ENCODE peak calls at places on chromosome 15, in six cellular contexts. One of them, this sample, is unnamed.

GRCh38 chr15:85154061-85154460 is 172.4 kb downstream of the PDE8A start:
- DNase-seq in HL-60: no peak
- DNase-seq in epithelial cell of proximal tubule: no peak
- DNase-seq in stomach: no peak
- DNase-seq in astrocyte of the spinal cord: no peak
- DNase-seq in fibroblast of lung: no peak
- DNase-seq in this sample: no peak

GRCh38 chr15:44537728-44538240 is 837 bp downstream of the EIF3J start:
- DNase-seq in HL-60: no peak
- DNase-seq in epithelial cell of proximal tubule: no peak
- DNase-seq in stomach: no peak
- DNase-seq in astrocyte of the spinal cord: peak
- DNase-seq in fibroblast of lung: peak
- DNase-seq in this sample: no peak

GRCh38 chr15:96072821-96073220 is 257.7 kb upstream of the NR2F2 start:
- DNase-seq in HL-60: no peak
- DNase-seq in epithelial cell of proximal tubule: no peak
- DNase-seq in stomach: no peak
- DNase-seq in astrocyte of the spinal cord: no peak
- DNase-seq in fibroblast of lung: no peak
- DNase-seq in this sample: no peak

GRCh38 chr15:34252545-34252944 is 27.7 kb downstream of the EMC4 start:
- DNase-seq in HL-60: no peak
- DNase-seq in epithelial cell of proximal tubule: no peak
- DNase-seq in stomach: no peak
- DNase-seq in astrocyte of the spinal cord: no peak
- DNase-seq in fibroblast of lung: no peak
- DNase-seq in this sample: no peak

GRCh38 chr15:80609512-80609946 is 85.6 kb upstream of the ABHD17C start:
- DNase-seq in HL-60: no peak
- DNase-seq in epithelial cell of proximal tubule: no peak
- DNase-seq in stomach: no peak
- DNase-seq in astrocyte of the spinal cord: no peak
- DNase-seq in fibroblast of lung: peak
- DNase-seq in this sample: no peak

GRCh38 chr15:20345401-20345958 is 196.1 kb downstream of the GOLGA6L6 start:
- DNase-seq in HL-60: no peak
- DNase-seq in epithelial cell of proximal tubule: no peak
- DNase-seq in stomach: no peak
- DNase-seq in astrocyte of the spinal cord: no peak
- DNase-seq in fibroblast of lung: no peak
- DNase-seq in this sample: no peak

GRCh38 chr15:31367021-31367729 is 40.5 kb downstream of the KLF13 start:
- DNase-seq in HL-60: no peak
- DNase-seq in epithelial cell of proximal tubule: no peak
- DNase-seq in stomach: no peak
- DNase-seq in astrocyte of the spinal cord: no peak
- DNase-seq in fibroblast of lung: no peak
- DNase-seq in this sample: no peak

GRCh38 chr15:60635507-60636352 is 156.8 kb upstream of the ICE2 start:
- DNase-seq in HL-60: no peak
- DNase-seq in epithelial cell of proximal tubule: no peak
- DNase-seq in stomach: no peak
- DNase-seq in astrocyte of the spinal cord: no peak
- DNase-seq in fibroblast of lung: no peak
- DNase-seq in this sample: peak

GRCh38 chr15:88982946-88983342 is 69.8 kb upstream of the MFGE8 start:
- DNase-seq in HL-60: no peak
- DNase-seq in epithelial cell of proximal tubule: no peak
- DNase-seq in stomach: no peak
- DNase-seq in astrocyte of the spinal cord: no peak
- DNase-seq in fibroblast of lung: no peak
- DNase-seq in this sample: no peak

GRCh38 chr15:68235022-68235421 is 5.5 kb upstream of the CLN6 start:
- DNase-seq in HL-60: no peak
- DNase-seq in epithelial cell of proximal tubule: no peak
- DNase-seq in stomach: no peak
- DNase-seq in astrocyte of the spinal cord: no peak
- DNase-seq in fibroblast of lung: no peak
- DNase-seq in this sample: no peak

GRCh38 chr15:89130194-89130593 is 41.9 kb downstream of the ABHD2 start:
- DNase-seq in HL-60: no peak
- DNase-seq in epithelial cell of proximal tubule: no peak
- DNase-seq in stomach: no peak
- DNase-seq in astrocyte of the spinal cord: no peak
- DNase-seq in fibroblast of lung: no peak
- DNase-seq in this sample: no peak

GRCh38 chr15:90594297-90594696 is 64.6 kb downstream of the CRTC3 start:
- DNase-seq in HL-60: no peak
- DNase-seq in epithelial cell of proximal tubule: peak
- DNase-seq in stomach: peak
- DNase-seq in astrocyte of the spinal cord: no peak
- DNase-seq in fibroblast of lung: peak
- DNase-seq in this sample: no peak
- H3K4me3 ChIP-seq in HL-60: no peak
- H3K4me3 ChIP-seq in epithelial cell of proximal tubule: no peak
- H3K4me3 ChIP-seq in stomach: no peak
- H3K4me3 ChIP-seq in astrocyte of the spinal cord: no peak
- H3K4me3 ChIP-seq in fibroblast of lung: no peak
- H3K4me3 ChIP-seq in this sample: peak

DNA sequence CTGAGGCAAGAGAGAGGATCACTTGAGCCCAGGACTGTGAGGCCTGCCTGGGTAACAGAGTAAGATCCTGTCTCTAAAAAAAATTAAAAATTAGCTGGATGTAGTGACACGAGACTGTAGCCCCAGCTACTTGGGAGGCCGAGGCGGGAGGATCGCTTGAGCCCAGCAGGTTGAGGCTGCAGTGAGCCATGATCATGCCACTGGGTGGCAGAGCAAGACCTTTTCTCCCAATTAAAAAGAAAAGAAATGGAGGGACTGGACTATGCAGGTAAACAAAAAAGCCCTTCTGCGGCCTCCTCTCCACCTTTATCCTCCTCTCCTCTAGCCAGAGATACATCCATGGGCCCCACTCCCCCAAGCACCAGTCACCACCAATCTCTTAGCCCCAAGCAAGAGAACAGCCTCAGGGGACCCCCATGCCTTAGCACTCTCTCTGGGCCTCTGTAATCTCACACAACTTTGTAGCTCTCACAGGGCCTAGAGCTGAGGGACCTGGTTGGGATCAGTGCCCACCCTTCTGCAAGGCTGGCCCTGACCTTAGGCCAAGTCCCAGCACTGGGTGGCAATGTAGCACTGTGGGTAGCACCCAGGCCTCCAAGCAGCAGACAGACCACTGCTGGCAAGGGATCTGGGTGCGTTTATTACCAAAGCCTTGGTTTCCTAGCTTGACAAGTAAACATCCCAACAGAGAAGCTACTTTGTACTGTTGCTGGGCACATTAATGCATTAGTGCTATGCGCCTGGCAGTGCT is 43.4 kb downstream of the FAM174B start:
- DNase-seq in HL-60: no peak
- DNase-seq in epithelial cell of proximal tubule: no peak
- DNase-seq in stomach: no peak
- DNase-seq in astrocyte of the spinal cord: no peak
- DNase-seq in fibroblast of lung: peak
- DNase-seq in this sample: no peak
- TF ChIP-seq CTCF in HL-60: no peak
- TF ChIP-seq CTCF in epithelial cell of proximal tubule: no peak
- TF ChIP-seq CTCF in stomach: no peak
- TF ChIP-seq CTCF in astrocyte of the spinal cord: no peak
- TF ChIP-seq CTCF in fibroblast of lung: no peak
- TF ChIP-seq CTCF in this sample: peak

GRCh38 chr15:94023520-94023919 is 207.8 kb upstream of the MCTP2 start:
- DNase-seq in HL-60: no peak
- DNase-seq in epithelial cell of proximal tubule: no peak
- DNase-seq in stomach: no peak
- DNase-seq in astrocyte of the spinal cord: no peak
- DNase-seq in fibroblast of lung: no peak
- DNase-seq in this sample: no peak
- H3K4me3 ChIP-seq in HL-60: no peak
- H3K4me3 ChIP-seq in epithelial cell of proximal tubule: no peak
- H3K4me3 ChIP-seq in stomach: no peak
- H3K4me3 ChIP-seq in astrocyte of the spinal cord: no peak
- H3K4me3 ChIP-seq in fibroblast of lung: no peak
- H3K4me3 ChIP-seq in this sample: no peak

GRCh38 chr15:98150084-98150483 is 189.6 kb downstream of the ARRDC4 start:
- DNase-seq in HL-60: no peak
- DNase-seq in epithelial cell of proximal tubule: no peak
- DNase-seq in stomach: no peak
- DNase-seq in astrocyte of the spinal cord: no peak
- DNase-seq in fibroblast of lung: no peak
- DNase-seq in this sample: no peak

GRCh38 chr15:98146031-98146430 is 185.5 kb downstream of the ARRDC4 start:
- DNase-seq in HL-60: no peak
- DNase-seq in epithelial cell of proximal tubule: no peak
- DNase-seq in stomach: no peak
- DNase-seq in astrocyte of the spinal cord: no peak
- DNase-seq in fibroblast of lung: no peak
- DNase-seq in this sample: no peak

GRCh38 chr15:98144388-98144787 is 183.9 kb downstream of the ARRDC4 start:
- DNase-seq in HL-60: no peak
- DNase-seq in epithelial cell of proximal tubule: no peak
- DNase-seq in stomach: no peak
- DNase-seq in astrocyte of the spinal cord: no peak
- DNase-seq in fibroblast of lung: no peak
- DNase-seq in this sample: no peak

GRCh38 chr15:98150531-98150930 is 190.0 kb downstream of the ARRDC4 start:
- DNase-seq in HL-60: no peak
- DNase-seq in epithelial cell of proximal tubule: no peak
- DNase-seq in stomach: no peak
- DNase-seq in astrocyte of the spinal cord: no peak
- DNase-seq in fibroblast of lung: no peak
- DNase-seq in this sample: no peak

DNA sequence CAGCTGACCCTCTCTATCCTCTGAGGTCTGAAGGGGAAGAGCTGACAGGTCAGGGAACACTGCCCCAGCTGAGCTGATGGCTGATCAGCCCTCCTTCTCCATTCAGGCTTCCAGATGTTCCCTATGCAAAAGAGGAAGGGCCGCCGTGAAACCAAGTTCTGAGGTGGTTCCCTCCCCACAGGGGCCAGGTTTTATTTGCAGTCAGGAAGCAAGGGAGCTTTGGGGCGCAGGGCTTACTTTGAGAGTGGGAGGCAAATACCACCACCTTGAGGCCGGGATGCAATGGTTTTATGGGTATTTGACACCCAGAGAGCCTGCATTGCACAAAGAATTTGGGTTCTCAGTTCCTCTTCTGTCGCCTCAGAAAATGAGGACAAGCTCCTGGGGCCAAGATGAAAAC is 186.9 kb downstream of the ARRDC4 start:
- DNase-seq in HL-60: peak
- DNase-seq in epithelial cell of proximal tubule: no peak
- DNase-seq in stomach: no peak
- DNase-seq in astrocyte of the spinal cord: no peak
- DNase-seq in fibroblast of lung: no peak
- DNase-seq in this sample: no peak
- TF ChIP-seq CTCF in HL-60: no peak
- TF ChIP-seq CTCF in epithelial cell of proximal tubule: no peak
- TF ChIP-seq CTCF in stomach: no peak
- TF ChIP-seq CTCF in astrocyte of the spinal cord: no peak
- TF ChIP-seq CTCF in fibroblast of lung: no peak
- TF ChIP-seq CTCF in this sample: no peak

GRCh38 chr15:36917411-36918267 is 182.7 kb downstream of the MEIS2 start:
- DNase-seq in HL-60: no peak
- DNase-seq in epithelial cell of proximal tubule: no peak
- DNase-seq in stomach: no peak
- DNase-seq in astrocyte of the spinal cord: no peak
- DNase-seq in fibroblast of lung: no peak
- DNase-seq in this sample: no peak

GRCh38 chr15:36912311-36912712 is 188.0 kb downstream of the MEIS2 start:
- DNase-seq in HL-60: no peak
- DNase-seq in epithelial cell of proximal tubule: no peak
- DNase-seq in stomach: no peak
- DNase-seq in astrocyte of the spinal cord: no peak
- DNase-seq in fibroblast of lung: peak
- DNase-seq in this sample: no peak

GRCh38 chr15:36911322-36911944 is 188.9 kb downstream of the MEIS2 start:
- DNase-seq in HL-60: no peak
- DNase-seq in epithelial cell of proximal tubule: no peak
- DNase-seq in stomach: no peak
- DNase-seq in astrocyte of the spinal cord: peak
- DNase-seq in fibroblast of lung: peak
- DNase-seq in this sample: no peak

GRCh38 chr15:36914466-36914865 is 185.9 kb downstream of the MEIS2 start:
- DNase-seq in HL-60: no peak
- DNase-seq in epithelial cell of proximal tubule: no peak
- DNase-seq in stomach: no peak
- DNase-seq in astrocyte of the spinal cord: no peak
- DNase-seq in fibroblast of lung: no peak
- DNase-seq in this sample: no peak

DNA sequence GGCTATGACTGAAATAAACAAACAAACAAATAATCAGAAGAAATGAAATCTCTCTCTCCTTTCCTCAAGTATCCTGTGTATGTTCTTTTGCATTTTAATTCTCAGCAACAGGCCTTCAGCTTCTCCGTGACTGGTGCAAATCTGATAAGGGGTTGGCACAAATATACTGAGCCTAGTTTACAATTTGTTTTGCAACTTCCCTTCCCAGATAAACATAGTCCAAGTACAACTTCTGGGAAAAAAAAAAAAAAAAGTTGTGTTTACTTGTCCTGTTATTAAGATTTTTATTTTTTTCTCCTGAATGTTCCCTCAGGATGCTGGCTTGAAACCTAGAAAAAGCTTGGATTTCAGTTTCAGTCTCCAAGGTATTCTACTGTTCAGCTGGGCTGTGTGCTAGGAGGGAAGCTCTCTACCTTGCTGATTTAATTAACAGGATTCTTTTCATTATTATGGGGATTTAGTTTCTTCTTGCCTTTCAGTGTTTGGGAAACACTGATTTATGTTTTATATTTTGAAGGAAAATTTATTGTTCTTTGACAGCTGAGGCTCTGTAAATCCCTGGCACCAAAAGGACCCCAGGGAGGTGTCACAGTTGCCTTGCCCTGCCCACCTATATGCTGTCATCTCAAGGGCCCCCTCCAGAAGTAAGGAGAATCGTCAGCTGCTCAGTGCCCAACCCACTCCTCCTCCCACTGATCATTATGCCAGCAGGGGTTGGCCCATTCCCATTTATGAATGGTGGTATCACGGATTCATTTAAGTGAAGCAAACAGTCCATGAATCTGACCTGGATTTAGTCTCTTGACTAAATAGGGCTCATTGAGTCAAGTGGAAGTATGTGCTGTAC is 185.2 kb downstream of the MEIS2 start:
- DNase-seq in HL-60: no peak
- DNase-seq in epithelial cell of proximal tubule: no peak
- DNase-seq in stomach: no peak
- DNase-seq in astrocyte of the spinal cord: no peak
- DNase-seq in fibroblast of lung: peak
- DNase-seq in this sample: no peak
- H3K4me3 ChIP-seq in HL-60: no peak
- H3K4me3 ChIP-seq in epithelial cell of proximal tubule: no peak
- H3K4me3 ChIP-seq in stomach: no peak
- H3K4me3 ChIP-seq in astrocyte of the spinal cord: no peak
- H3K4me3 ChIP-seq in fibroblast of lung: no peak
- H3K4me3 ChIP-seq in this sample: no peak